ENCODE peak calls at places on chromosome 19, in seven cellular contexts. W is heart right ventricle; H is A549; M is naive thymus-derived CD4-positive, alpha-beta T cell; K is CD4-positive, CD25-positive, alpha-beta regulatory T cell; J is choroid plexus epithelial cell; B is small intestine. U is an unnamed sample.

GRCh38 chr19:10817291-10818038 is 18.5 kb downstream of the TMED1 start:
- DNase-seq in M (no peak), H (no peak), W (peak), K (no peak), B (no peak), J (peak), U (no peak)

GRCh38 chr19:12792853-12793289 is 1.6 kb downstream of the JUNB start:
- DNase-seq in H (no peak), K (peak), J (no peak), M (no peak), W (no peak), B (no peak), U (no peak)

GRCh38 chr19:11020982-11021759 is 60.3 kb downstream of the SMARCA4 start:
- DNase-seq in B (no peak), W (no peak), J (no peak), M (no peak), K (no peak), H (no peak), U (no peak)

GRCh38 chr19:13505164-13505695 is 1.0 kb downstream of the CACNA1A start:
- DNase-seq in K (no peak), W (no peak), H (no peak), B (no peak), J (no peak), M (no peak), U (no peak)

GRCh38 chr19:40219721-40220276 is 1.6 kb upstream of the TTC9B start:
- DNase-seq in M (no peak), B (peak), K (no peak), J (peak), W (no peak), H (peak), U (no peak)

GRCh38 chr19:40348961-40349507 is 539 bp downstream of the PLD3 start:
- DNase-seq in W (peak), B (peak), H (peak), M (peak), J (peak), K (no peak), U (no peak)

GRCh38 chr19:43672061-43672679 is 2.2 kb upstream of the PLAUR start:
- DNase-seq in M (no peak), J (peak), K (no peak), B (peak), H (no peak), W (no peak), U (no peak)

GRCh38 chr19:7348587-7349230 is at the start of gene ARHGEF18:
- DNase-seq in B (no peak), M (peak), W (no peak), K (peak), H (no peak), J (peak), U (no peak)

GRCh38 chr19:16051254-16052025 is 24.9 kb upstream of the TPM4 start:
- DNase-seq in K (peak), W (no peak), J (peak), B (peak), H (peak), M (no peak), U (peak)

GRCh38 chr19:38913958-38914357 is 2.0 kb upstream of the CCER2 start:
- DNase-seq in J (no peak), W (no peak), K (no peak), B (no peak), H (no peak), M (no peak), U (no peak)

GRCh38 chr19:5949792-5950305 is 28.1 kb downstream of the RANBP3 start:
- DNase-seq in H (no peak), J (no peak), K (peak), W (peak), M (no peak), B (no peak), U (no peak)

GRCh38 chr19:45469835-45470146 is 2.0 kb downstream of the FOSB start:
- DNase-seq in W (no peak), J (peak), K (peak), B (no peak), M (no peak), H (no peak), U (peak)

GRCh38 chr19:40241809-40242384 is 15.4 kb upstream of the CCNP start:
- DNase-seq in B (no peak), K (no peak), W (peak), H (no peak), J (no peak), M (no peak), U (no peak)

GRCh38 chr19:49803529-49803856 is 9.6 kb downstream of the FUZ start:
- DNase-seq in K (no peak), H (no peak), W (no peak), M (no peak), J (no peak), B (no peak), U (no peak)

GRCh38 chr19:15081911-15082310 is at the start of gene OR1I1:
- DNase-seq in K (no peak), W (no peak), B (no peak), J (no peak), M (no peak), H (no peak), U (no peak)

GRCh38 chr19:343451-343931 is 1.1 kb downstream of the MIER2 start:
- DNase-seq in K (no peak), M (no peak), H (no peak), B (no peak), W (no peak), J (peak), U (no peak)

GRCh38 chr19:342801-343421 is 1.7 kb downstream of the MIER2 start:
- DNase-seq in J (peak), B (no peak), K (no peak), W (peak), H (no peak), M (no peak), U (peak)

GRCh38 chr19:340620-341385 is 3.8 kb downstream of the MIER2 start:
- DNase-seq in M (no peak), K (no peak), B (no peak), W (no peak), J (no peak), H (no peak), U (no peak)

GRCh38 chr19:341386-342127 is 3.0 kb downstream of the MIER2 start:
- DNase-seq in W (no peak), J (no peak), M (no peak), H (no peak), B (no peak), K (no peak), U (no peak)

GRCh38 chr19:342128-342455 is 2.5 kb downstream of the MIER2 start:
- DNase-seq in W (no peak), H (no peak), M (no peak), K (no peak), J (no peak), B (no peak), U (no peak)
- H3K4me3 ChIP-seq in W (peak), H (no peak), M (no peak), K (no peak), J (no peak), B (no peak), U (peak)

DNA sequence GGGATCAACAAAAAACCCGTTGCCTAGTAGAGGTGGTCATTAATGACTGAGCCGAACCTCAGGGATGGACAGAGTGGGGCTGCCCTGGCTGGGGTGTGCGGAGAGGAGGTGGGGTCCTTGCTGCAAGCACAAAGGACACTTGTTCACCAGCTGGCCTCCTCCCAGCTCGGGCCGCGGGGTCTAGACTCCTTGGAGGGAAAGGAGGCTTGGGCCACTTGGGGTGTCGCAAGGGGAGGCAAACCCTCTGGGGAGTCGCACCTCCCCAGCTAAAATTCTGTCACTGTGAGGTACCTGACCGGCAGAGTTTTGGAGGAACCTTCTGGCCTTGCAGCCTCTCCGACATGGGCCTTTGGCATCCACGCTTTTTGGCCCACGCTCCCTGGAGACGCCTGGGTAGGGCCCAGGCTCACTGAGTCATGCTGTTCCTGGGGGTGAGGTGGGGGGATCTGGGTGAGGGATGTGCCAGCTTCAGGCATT is 8.2 kb downstream of the KLHL26 start:
- DNase-seq in H (no peak), W (no peak), M (no peak), K (no peak), J (no peak), B (no peak), U (no peak)
- H3K4me3 ChIP-seq in H (no peak), W (peak), M (no peak), K (no peak), J (no peak), B (no peak), U (no peak)

GRCh38 chr19:54415208-54415900 is at the start of gene TTYH1:
- DNase-seq in W (no peak), H (no peak), J (no peak), B (no peak), M (peak), K (no peak), U (no peak)
- H3K4me3 ChIP-seq in W (peak), H (no peak), J (no peak), B (no peak), M (no peak), K (no peak), U (no peak)

DNA sequence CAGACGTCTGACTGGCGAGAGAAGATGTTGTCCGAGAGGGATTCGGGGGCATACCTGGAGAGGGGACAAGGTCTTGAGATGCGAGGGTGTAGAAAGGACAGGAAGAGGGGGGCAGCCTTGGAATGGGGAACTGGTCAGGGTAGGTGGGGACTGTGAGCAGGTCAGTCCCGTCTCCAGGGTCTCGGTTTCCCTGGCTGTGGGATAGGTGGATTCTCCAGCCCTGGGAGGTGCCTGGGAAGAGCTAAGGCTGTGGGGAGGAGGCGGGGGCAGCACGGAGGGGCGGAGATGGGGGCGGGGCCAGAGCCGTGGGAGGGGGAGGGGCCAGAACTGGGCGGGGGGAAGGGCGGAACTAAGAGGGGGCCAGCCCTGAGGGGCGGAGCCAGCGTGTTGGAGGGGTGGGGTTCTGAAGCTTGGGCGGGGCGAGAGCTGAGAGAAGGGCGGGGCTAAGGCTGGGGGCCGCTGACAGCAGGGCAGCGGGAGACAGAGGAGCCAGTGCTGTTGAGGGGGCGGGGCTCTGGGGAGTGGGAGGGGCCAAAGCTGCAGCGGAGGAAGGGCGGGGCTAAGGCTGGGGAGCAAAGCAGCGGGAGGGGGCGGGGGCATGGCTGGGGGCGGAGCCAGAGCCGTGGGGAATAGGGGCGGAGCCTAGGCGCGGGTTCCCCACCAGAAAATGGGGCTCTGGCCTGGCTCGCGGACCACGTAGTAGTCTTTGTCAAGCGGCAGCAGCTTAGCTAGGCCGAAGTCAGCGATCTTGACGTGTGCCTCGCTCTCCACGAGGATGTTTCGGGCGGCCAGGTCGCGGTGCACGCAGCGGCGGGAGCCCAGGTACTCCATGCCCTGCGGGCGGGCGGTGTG is 9.5 kb upstream of the INSL3 start:
- DNase-seq in H (peak), B (peak), J (peak), W (peak), M (peak), K (peak), U (peak)
- H3K4me3 ChIP-seq in H (peak), B (no peak), J (peak), W (peak), M (no peak), K (no peak), U (peak)

GRCh38 chr19:57302020-57302465 is 18.2 kb upstream of the ZNF543 start:
- DNase-seq in M (no peak), H (no peak), J (peak), K (no peak), W (no peak), B (no peak), U (no peak)
- H3K4me3 ChIP-seq in M (no peak), H (no peak), J (no peak), K (no peak), W (no peak), B (no peak), U (no peak)

DNA sequence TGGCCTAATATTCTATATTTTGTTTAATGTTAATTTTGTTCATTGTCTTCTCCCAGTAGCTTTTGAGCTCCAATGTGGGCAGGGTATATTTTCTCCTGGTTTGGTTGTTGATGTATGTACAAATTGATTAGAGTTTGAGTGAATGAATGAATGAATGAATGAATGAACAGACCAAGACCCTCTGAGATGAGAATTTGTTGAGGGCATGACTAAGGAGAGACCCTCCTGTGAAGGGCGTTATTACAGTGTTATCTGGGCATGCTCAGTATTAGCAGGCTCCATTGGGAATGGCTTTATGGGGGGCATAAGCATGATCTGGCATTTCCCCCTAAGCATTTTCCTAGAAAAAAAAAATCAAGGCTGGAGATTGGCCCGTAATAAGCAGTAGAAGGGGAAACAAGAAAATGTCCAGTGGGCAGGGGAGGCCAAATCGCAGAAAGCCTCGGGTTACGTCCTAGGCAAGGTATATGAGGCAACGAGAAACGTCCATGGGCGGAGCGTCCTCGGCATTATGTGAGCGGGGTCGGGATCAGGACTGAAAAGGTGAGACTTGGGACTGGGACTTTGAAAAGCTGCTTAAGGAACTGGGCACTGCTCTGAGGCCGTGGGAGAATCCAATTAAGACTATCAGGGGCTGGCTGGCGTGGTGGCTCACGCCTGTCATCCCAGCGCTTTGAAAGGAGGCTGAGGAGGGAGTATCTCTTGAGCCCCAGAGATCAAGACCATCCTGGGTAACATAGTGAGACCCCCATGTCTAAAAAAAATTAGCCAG is 904 bp upstream of the ARHGAP33 start:
- DNase-seq in H (peak), B (no peak), J (no peak), M (no peak), K (no peak), W (no peak), U (peak)
- H3K4me3 ChIP-seq in H (peak), B (no peak), J (no peak), M (peak), K (peak), W (peak), U (peak)

DNA sequence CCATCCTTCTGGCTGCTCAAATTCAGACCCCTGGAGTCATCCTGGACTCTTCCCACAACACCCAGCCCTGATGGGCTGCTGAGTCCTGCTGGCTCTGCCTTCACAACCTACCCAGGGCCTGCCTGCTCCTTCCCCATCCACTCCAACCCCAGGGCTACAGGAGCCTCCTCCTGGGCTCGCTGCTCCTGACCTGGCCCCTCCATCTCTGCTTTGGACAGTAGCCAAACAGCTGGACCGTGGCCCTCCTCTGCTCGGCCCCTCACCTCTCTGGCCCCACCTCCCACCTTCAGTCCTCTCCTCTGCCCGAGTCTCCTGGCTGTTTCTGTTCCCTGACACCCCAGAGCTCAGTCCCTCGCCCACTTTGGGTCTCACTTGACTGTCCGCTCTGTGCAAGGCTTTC is 66.7 kb downstream of the CEBPG start:
- DNase-seq in M (no peak), K (no peak), J (no peak), W (no peak), H (no peak), B (no peak), U (no peak)
- H3K4me3 ChIP-seq in M (no peak), K (no peak), J (no peak), W (no peak), H (no peak), B (no peak), U (no peak)

U was measured in Peyer's patch.